ENCODE peak calls at places on chromosomes 1 and 21, in seven cellular contexts. N is neural crest cell; V is heart left ventricle; B is CD8-positive, alpha-beta T cell; F is AG09309; K is cardiac fibroblast; O is cardiac muscle cell. X is an unnamed sample.

GRCh38 chr1:217453816-217454215 is 177.1 kb downstream of the GPATCH2 start:
- DNase-seq in O (peak; percentile 85), K (peak; percentile 5), F (no peak), V (peak; percentile 69), N (no peak), B (no peak), X (no peak)

GRCh38 chr1:9281071-9281827 is 11.4 kb upstream of the SPSB1 start:
- DNase-seq in N (no peak), F (no peak), O (no peak), K (peak; percentile 36), B (no peak), V (no peak), X (peak; percentile 78)

GRCh38 chr1:53878492-53879105 is 11.0 kb downstream of the YIPF1 start:
- DNase-seq in V (no peak), F (peak; percentile 28), O (peak; percentile 60), N (no peak), K (peak; percentile 75), B (no peak), X (no peak)

GRCh38 chr1:9320520-9321479 is 28.1 kb downstream of the SPSB1 start:
- DNase-seq in N (no peak), V (no peak), K (peak; percentile 25), F (no peak), O (no peak), B (no peak), X (no peak)

GRCh38 chr1:59261537-59261936 is 35.4 kb upstream of the FGGY start:
- DNase-seq in K (no peak), F (no peak), V (peak; percentile 37), N (no peak), O (no peak), B (no peak), X (no peak)

GRCh38 chr21:26945916-26946315 is 21.0 kb downstream of the ADAMTS5 start:
- DNase-seq in K (no peak), F (no peak), V (no peak), B (no peak), N (no peak), O (peak; percentile 37), X (no peak)

GRCh38 chr1:110460253-110461220 is 9.6 kb downstream of the PROK1 start:
- DNase-seq in V (peak; percentile 60), F (peak; percentile 54), N (peak; percentile 92), K (peak; percentile 81), B (peak; percentile 86), O (peak; percentile 81), X (no peak)

GRCh38 chr1:3674100-3675094 is 22.1 kb downstream of the TP73 start:
- DNase-seq in B (no peak), N (no peak), K (no peak), V (no peak), O (peak; percentile 36), F (no peak), X (peak; percentile 77)

GRCh38 chr1:59238535-59238934 is 58.4 kb upstream of the FGGY start:
- DNase-seq in O (no peak), B (no peak), K (no peak), F (no peak), V (no peak), N (no peak), X (no peak)

GRCh38 chr1:156488566-156489165 is 11.9 kb downstream of the MEF2D start:
- DNase-seq in V (no peak), O (no peak), F (no peak), N (no peak), K (no peak), B (no peak), X (no peak)

GRCh38 chr1:55213029-55213884 is 1.9 kb downstream of the USP24 start:
- DNase-seq in V (no peak), O (no peak), K (no peak), N (no peak), F (no peak), B (peak; percentile 22), X (no peak)

GRCh38 chr1:44723496-44724407 is 7.2 kb downstream of the RNU5D-1 start:
- DNase-seq in B (peak; percentile 42), O (no peak), F (no peak), V (no peak), K (no peak), N (no peak), X (no peak)

GRCh38 chr21:43335119-43335518 is 91.8 kb downstream of the SIK1 start:
- DNase-seq in V (no peak), F (no peak), K (no peak), O (no peak), N (no peak), B (no peak), X (no peak)

GRCh38 chr21:41834252-41834925 is 44.8 kb downstream of the PRDM15 start:
- DNase-seq in F (no peak), V (no peak), B (no peak), K (no peak), O (no peak), N (no peak), X (peak; percentile 69)

GRCh38 chr1:185759061-185759460 is 24.9 kb downstream of the HMCN1 start:
- DNase-seq in O (no peak), F (no peak), B (no peak), N (no peak), V (no peak), K (no peak), X (no peak)

GRCh38 chr1:203082571-203083462 is 3.0 kb downstream of the MYOG start:
- DNase-seq in V (peak; percentile 1), F (no peak), N (no peak), K (no peak), O (no peak), B (no peak), X (peak; percentile 39)

GRCh38 chr1:187063271-187063670 is 234.5 kb downstream of the PLA2G4A start:
- DNase-seq in V (no peak), B (no peak), O (no peak), N (no peak), F (no peak), K (no peak), X (no peak)

GRCh38 chr21:36063375-36064084 is 3.2 kb upstream of the SETD4 start:
- DNase-seq in B (no peak), N (no peak), V (no peak), O (no peak), F (no peak), K (no peak), X (no peak)

GRCh38 chr1:44489481-44489880 is 84.4 kb downstream of the RNF220 start:
- DNase-seq in K (peak; percentile 74), B (no peak), O (no peak), V (no peak), F (no peak), N (no peak), X (no peak)

GRCh38 chr1:91583326-91583755 is 82.7 kb downstream of the CDC7 start:
- DNase-seq in K (peak; percentile 83), F (peak; percentile 73), V (no peak), B (no peak), O (no peak), N (no peak), X (no peak)

GRCh38 chr1:203161703-203162102 is 13.9 kb downstream of the MYBPH start:
- DNase-seq in O (no peak), V (no peak), N (no peak), K (no peak), B (no peak), F (no peak), X (no peak)

GRCh38 chr1:26861286-26861701 is 1.7 kb upstream of the SFN start:
- DNase-seq in O (no peak), K (peak; percentile 46), F (peak; percentile 14), B (no peak), V (no peak), N (no peak), X (no peak)
- TF ChIP-seq CTCF in O (peak; percentile 18), K (peak; percentile 39), F (peak; percentile 44), B (no peak), V (no peak), N (peak; percentile 26), X (peak; percentile 61)

GRCh38 chr21:33403786-33404571 is 766 bp downstream of the IFNGR2 start:
- DNase-seq in F (no peak), V (peak; percentile 64), O (peak; percentile 69), B (no peak), K (peak; percentile 57), N (peak; percentile 52), X (no peak)
- TF ChIP-seq CTCF in F (no peak), V (peak; percentile 15), O (no peak), B (no peak), K (peak; percentile 5), N (no peak), X (peak; percentile 16)

DNA sequence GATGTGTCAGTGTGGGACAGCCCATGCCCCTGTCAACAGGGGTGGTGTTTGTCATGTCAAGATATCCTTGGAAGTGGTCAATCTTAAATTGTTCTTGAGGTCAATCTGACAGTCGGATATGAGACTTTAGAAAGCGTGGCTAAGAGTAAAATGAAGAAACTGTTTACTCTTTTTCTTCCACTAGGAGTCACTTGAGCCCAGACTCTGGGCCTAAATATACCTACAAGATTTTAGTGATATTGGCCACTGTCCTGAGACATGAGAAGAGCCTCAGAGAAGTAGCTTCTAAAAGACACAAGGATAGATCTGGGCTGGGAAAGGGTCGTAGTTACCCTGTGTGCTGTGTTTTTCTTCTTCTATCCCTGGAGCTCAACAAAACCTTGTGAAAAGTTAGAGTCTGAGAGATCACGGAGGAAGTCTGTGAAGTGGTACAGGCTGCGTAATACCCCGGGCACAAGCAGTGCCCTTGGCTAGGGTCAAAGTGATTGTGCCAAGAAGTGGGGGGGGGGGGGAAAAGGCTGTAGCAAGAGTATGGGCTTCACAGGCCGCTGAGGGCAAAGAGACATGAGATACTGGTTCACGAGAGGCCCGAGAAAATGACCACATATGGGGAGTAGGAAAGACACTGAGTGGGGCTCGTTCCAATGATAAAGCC is 355.2 kb upstream of the GREM2 start:
- DNase-seq in V (no peak), N (no peak), O (peak; percentile 18), B (no peak), F (no peak), K (peak; percentile 58), X (no peak)
- TF ChIP-seq CTCF in V (no peak), N (peak; percentile 60), O (no peak), B (no peak), F (peak; percentile 45), K (peak; percentile 39), X (peak; percentile 84)

DNA sequence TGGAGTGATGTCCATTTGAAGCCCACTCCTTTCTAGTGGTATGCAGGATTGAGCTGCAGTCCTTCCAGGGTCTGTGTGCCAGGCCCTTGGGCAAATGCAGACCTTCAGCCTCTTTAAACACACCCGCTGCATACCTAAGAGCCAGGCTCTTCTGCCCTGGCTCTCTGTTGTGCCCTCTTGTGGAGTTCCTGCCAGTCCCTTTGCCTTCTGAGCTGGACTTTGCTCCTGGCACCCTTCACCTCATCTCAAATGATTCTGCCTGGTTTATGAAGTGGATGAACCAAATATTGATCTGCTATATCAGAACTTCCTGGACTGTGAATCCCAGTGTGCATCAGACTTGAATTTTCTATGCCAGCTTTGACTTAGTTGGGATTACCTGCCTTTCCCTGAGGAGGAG is 158.8 kb downstream of the URB2 start:
- DNase-seq in V (no peak), O (no peak), K (no peak), F (no peak), N (no peak), B (no peak), X (no peak)
- TF ChIP-seq CTCF in V (no peak), O (no peak), K (no peak), F (no peak), N (no peak), B (no peak), X (no peak)